ENCODE peak calls at places on chromosomes 13 and 19, in four cellular contexts. Y is SK-N-SH, P is GM12878, K is WTC11. E is an unnamed sample.

GRCh38 chr13:79501538-79502232 is 20.7 kb downstream of the NDFIP2 start:
- DNase-seq in Y (no peak), P (no peak), K (no peak), E (no peak)

GRCh38 chr19:18412610-18413239 is 6.5 kb upstream of the SSBP4 start:
- DNase-seq in Y (no peak), P (no peak), K (no peak), E (no peak)

GRCh38 chr19:8611890-8612806 is 1.6 kb upstream of the ADAMTS10 start:
- DNase-seq in Y (no peak), P (no peak), K (peak; percentile 47), E (no peak)

GRCh38 chr19:49667473-49667872 is 1.7 kb downstream of the BCL2L12 start:
- DNase-seq in Y (no peak), P (no peak), K (no peak), E (no peak)

GRCh38 chr13:96984061-96984508 is 10.2 kb downstream of the OXGR1 start:
- DNase-seq in Y (peak; percentile 57), P (peak; percentile 9), K (peak; percentile 34), E (no peak)

GRCh38 chr19:30255783-30256509 is 116.2 kb upstream of the ZNF536 start:
- DNase-seq in Y (peak; percentile 72), P (no peak), K (peak; percentile 61), E (no peak)

GRCh38 chr19:2084993-2085720 is 11.0 kb downstream of the MOB3A start:
- DNase-seq in Y (peak; percentile 20), P (peak; percentile 96), K (no peak), E (peak; percentile 70)

GRCh38 chr19:49492573-49493411 is 3.4 kb upstream of the RPS11 start:
- DNase-seq in Y (no peak), P (no peak), K (no peak), E (no peak)

GRCh38 chr13:63041640-63042414 is 1626.2 kb upstream of the PCDH20 start:
- DNase-seq in Y (no peak), P (no peak), K (no peak), E (no peak)

GRCh38 chr19:56015756-56016155 is 29.2 kb downstream of the NLRP5 start:
- DNase-seq in Y (no peak), P (no peak), K (no peak), E (peak; percentile 27)

GRCh38 chr13:22561581-22561980 is 619.2 kb upstream of the SGCG start:
- DNase-seq in Y (peak; percentile 38), P (no peak), K (no peak), E (no peak)

GRCh38 chr13:77565635-77566034 is 30.1 kb downstream of the SCEL start:
- DNase-seq in Y (peak; percentile 39), P (no peak), K (no peak), E (peak; percentile 5)
- TF ChIP-seq USF1 in Y (no peak), P (no peak), K (no peak), E (no peak)

GRCh38 chr13:40103864-40104263 is 448.4 kb downstream of the COG6 start:
- DNase-seq in Y (no peak), P (no peak), K (no peak), E (no peak)

GRCh38 chr13:40102360-40102727 is 446.9 kb downstream of the COG6 start:
- DNase-seq in Y (no peak), P (no peak), K (no peak), E (no peak)

GRCh38 chr13:40101708-40102359 is 446.4 kb downstream of the COG6 start:
- DNase-seq in Y (no peak), P (peak; percentile 54), K (no peak), E (no peak)

DNA sequence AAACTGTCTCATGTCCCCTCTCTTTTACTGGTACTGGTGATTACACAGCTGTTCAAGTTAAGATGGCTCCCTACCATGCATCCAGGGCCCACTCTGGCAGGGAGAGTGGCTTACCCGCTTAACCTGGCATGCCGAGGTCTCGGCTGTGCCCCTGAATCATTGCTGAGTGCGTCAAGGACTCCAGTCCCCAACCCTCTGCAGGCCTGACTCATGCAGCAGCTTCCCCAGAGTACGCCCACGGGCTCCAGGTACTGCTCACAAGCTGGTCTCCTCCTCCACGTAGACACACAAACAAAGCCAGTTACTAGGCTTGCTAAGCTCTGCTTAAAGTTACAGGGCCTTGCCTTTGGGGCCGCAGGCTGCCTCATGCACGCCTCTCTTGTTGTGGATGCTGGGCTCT is 447.4 kb downstream of the COG6 start:
- DNase-seq in Y (no peak), P (no peak), K (no peak), E (peak; percentile 13)
- TF ChIP-seq USF1 in Y (no peak), P (no peak), K (no peak), E (no peak)

GRCh38 chr19:14059652-14060155 is 2.2 kb downstream of the PALM3 start:
- DNase-seq in Y (peak; percentile 23), P (no peak), K (no peak), E (peak; percentile 70)
- TF ChIP-seq USF1 in Y (no peak), P (no peak), K (no peak), E (peak; percentile 68)

GRCh38 chr13:40169476-40169875 is 497.0 kb downstream of the FOXO1 start:
- DNase-seq in Y (no peak), P (no peak), K (no peak), E (no peak)

GRCh38 chr13:40170091-40170490 is 496.4 kb downstream of the FOXO1 start:
- DNase-seq in Y (no peak), P (no peak), K (no peak), E (no peak)

GRCh38 chr13:40172149-40172591 is 494.3 kb downstream of the FOXO1 start:
- DNase-seq in Y (no peak), P (no peak), K (peak; percentile 63), E (no peak)

GRCh38 chr13:40171566-40171965 is 494.9 kb downstream of the FOXO1 start:
- DNase-seq in Y (no peak), P (no peak), K (no peak), E (no peak)

DNA sequence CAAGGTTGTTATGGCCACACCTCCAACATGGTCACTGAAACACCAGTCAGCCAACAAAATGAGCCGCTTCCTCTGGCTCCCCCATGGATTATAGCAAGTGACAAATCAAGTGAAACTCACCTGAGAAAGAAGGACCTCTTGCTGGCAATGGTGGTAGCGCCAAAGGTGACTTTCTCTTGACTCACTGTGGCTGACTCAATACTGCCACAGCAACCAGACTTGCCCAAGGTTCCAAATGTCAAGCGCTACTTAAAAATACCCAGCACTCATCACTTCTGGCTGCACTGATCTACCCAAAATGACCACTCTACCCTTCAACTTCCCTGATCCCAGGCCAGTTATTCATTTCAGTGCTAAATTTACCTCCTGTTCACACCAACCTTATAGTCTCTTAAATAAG is 495.5 kb downstream of the FOXO1 start:
- DNase-seq in Y (no peak), P (no peak), K (no peak), E (no peak)
- TF ChIP-seq USF1 in Y (no peak), P (no peak), K (no peak), E (no peak)

GRCh38 chr13:112448621-112449544 is 72.7 kb downstream of the SPACA7 start:
- DNase-seq in Y (peak; percentile 12), P (no peak), K (no peak), E (no peak)
- TF ChIP-seq USF1 in Y (no peak), P (no peak), K (no peak), E (no peak)

E was measured in K562.